ENCODE peak calls at places on chromosome 5, in nine cellular contexts. One of them, this sample, is unnamed.

GRCh38 chr5:67746103-67746502 is 469.5 kb upstream of the PIK3R1 start:
- DNase-seq in AG04449: no peak
- DNase-seq in bronchial epithelial cell: no peak
- DNase-seq in A549: no peak
- DNase-seq in CD8-positive, alpha-beta T cell: no peak
- DNase-seq in lower leg skin: no peak
- DNase-seq in heart left ventricle: no peak
- DNase-seq in adrenal gland: no peak
- DNase-seq in MM.1S: no peak
- DNase-seq in this sample: no peak

GRCh38 chr5:15002183-15002582 is 130.6 kb upstream of the ANKH start:
- DNase-seq in AG04449: no peak
- DNase-seq in bronchial epithelial cell: no peak
- DNase-seq in A549: no peak
- DNase-seq in CD8-positive, alpha-beta T cell: no peak
- DNase-seq in lower leg skin: no peak
- DNase-seq in heart left ventricle: no peak
- DNase-seq in adrenal gland: no peak
- DNase-seq in MM.1S: no peak
- DNase-seq in this sample: no peak

GRCh38 chr5:56516936-56517521 is 283.9 kb upstream of the ANKRD55 start:
- DNase-seq in AG04449: no peak
- DNase-seq in bronchial epithelial cell: peak; percentile 70
- DNase-seq in A549: no peak
- DNase-seq in CD8-positive, alpha-beta T cell: no peak
- DNase-seq in lower leg skin: no peak
- DNase-seq in heart left ventricle: peak; percentile 31
- DNase-seq in adrenal gland: peak; percentile 73
- DNase-seq in MM.1S: no peak
- DNase-seq in this sample: no peak

GRCh38 chr5:59067976-59068651 is 485.2 kb downstream of the RAB3C start:
- DNase-seq in AG04449: no peak
- DNase-seq in bronchial epithelial cell: no peak
- DNase-seq in A549: no peak
- DNase-seq in CD8-positive, alpha-beta T cell: no peak
- DNase-seq in lower leg skin: no peak
- DNase-seq in heart left ventricle: no peak
- DNase-seq in adrenal gland: no peak
- DNase-seq in MM.1S: no peak
- DNase-seq in this sample: no peak

GRCh38 chr5:98458004-98458403 is 315.5 kb upstream of the RGMB start:
- DNase-seq in AG04449: peak; percentile 76
- DNase-seq in bronchial epithelial cell: no peak
- DNase-seq in A549: no peak
- DNase-seq in CD8-positive, alpha-beta T cell: no peak
- DNase-seq in lower leg skin: no peak
- DNase-seq in heart left ventricle: no peak
- DNase-seq in adrenal gland: no peak
- DNase-seq in MM.1S: no peak
- DNase-seq in this sample: no peak

GRCh38 chr5:147805030-147805454 is 22.5 kb upstream of the JAKMIP2 start:
- DNase-seq in AG04449: no peak
- DNase-seq in bronchial epithelial cell: peak; percentile 81
- DNase-seq in A549: no peak
- DNase-seq in CD8-positive, alpha-beta T cell: peak; percentile 18
- DNase-seq in lower leg skin: no peak
- DNase-seq in heart left ventricle: peak; percentile 21
- DNase-seq in adrenal gland: no peak
- DNase-seq in MM.1S: peak; percentile 92
- DNase-seq in this sample: no peak

GRCh38 chr5:17838506-17838905 is 204.2 kb downstream of the TAF11L14 start:
- DNase-seq in AG04449: no peak
- DNase-seq in bronchial epithelial cell: peak; percentile 16
- DNase-seq in A549: no peak
- DNase-seq in CD8-positive, alpha-beta T cell: no peak
- DNase-seq in lower leg skin: no peak
- DNase-seq in heart left ventricle: no peak
- DNase-seq in adrenal gland: no peak
- DNase-seq in MM.1S: no peak
- DNase-seq in this sample: peak; percentile 23

GRCh38 chr5:107516452-107517184 is 154.1 kb downstream of the EFNA5 start:
- DNase-seq in AG04449: peak; percentile 12
- DNase-seq in bronchial epithelial cell: no peak
- DNase-seq in A549: no peak
- DNase-seq in CD8-positive, alpha-beta T cell: no peak
- DNase-seq in lower leg skin: no peak
- DNase-seq in heart left ventricle: no peak
- DNase-seq in adrenal gland: no peak
- DNase-seq in MM.1S: no peak
- DNase-seq in this sample: no peak

GRCh38 chr5:82364497-82364896 is 86.3 kb upstream of the RPS23 start:
- DNase-seq in AG04449: peak; percentile 34
- DNase-seq in bronchial epithelial cell: peak; percentile 71
- DNase-seq in A549: no peak
- DNase-seq in CD8-positive, alpha-beta T cell: no peak
- DNase-seq in lower leg skin: no peak
- DNase-seq in heart left ventricle: no peak
- DNase-seq in adrenal gland: no peak
- DNase-seq in MM.1S: no peak
- DNase-seq in this sample: no peak

GRCh38 chr5:112004867-112005532 is 248.0 kb upstream of the NREP start:
- DNase-seq in AG04449: no peak
- DNase-seq in bronchial epithelial cell: peak; percentile 65
- DNase-seq in A549: no peak
- DNase-seq in CD8-positive, alpha-beta T cell: no peak
- DNase-seq in lower leg skin: no peak
- DNase-seq in heart left ventricle: no peak
- DNase-seq in adrenal gland: no peak
- DNase-seq in MM.1S: no peak
- DNase-seq in this sample: no peak

GRCh38 chr5:61362796-61363364 is 30.8 kb downstream of the ZSWIM6 start:
- DNase-seq in AG04449: no peak
- DNase-seq in bronchial epithelial cell: no peak
- DNase-seq in A549: no peak
- DNase-seq in CD8-positive, alpha-beta T cell: no peak
- DNase-seq in lower leg skin: no peak
- DNase-seq in heart left ventricle: no peak
- DNase-seq in adrenal gland: no peak
- DNase-seq in MM.1S: no peak
- DNase-seq in this sample: no peak

GRCh38 chr5:145495171-145495570 is 340.0 kb downstream of the PRELID2 start:
- DNase-seq in AG04449: no peak
- DNase-seq in bronchial epithelial cell: no peak
- DNase-seq in A549: no peak
- DNase-seq in CD8-positive, alpha-beta T cell: no peak
- DNase-seq in lower leg skin: no peak
- DNase-seq in heart left ventricle: no peak
- DNase-seq in adrenal gland: no peak
- DNase-seq in MM.1S: no peak
- DNase-seq in this sample: no peak

GRCh38 chr5:3359642-3360041 is 236.0 kb upstream of the IRX1 start:
- DNase-seq in AG04449: no peak
- DNase-seq in bronchial epithelial cell: no peak
- DNase-seq in A549: no peak
- DNase-seq in CD8-positive, alpha-beta T cell: no peak
- DNase-seq in lower leg skin: peak; percentile 31
- DNase-seq in heart left ventricle: peak; percentile 2
- DNase-seq in adrenal gland: no peak
- DNase-seq in MM.1S: peak; percentile 39
- DNase-seq in this sample: no peak

GRCh38 chr5:144125163-144125726 is 45.2 kb downstream of the YIPF5 start:
- DNase-seq in AG04449: peak; percentile 33
- DNase-seq in bronchial epithelial cell: peak; percentile 32
- DNase-seq in A549: no peak
- DNase-seq in CD8-positive, alpha-beta T cell: no peak
- DNase-seq in lower leg skin: no peak
- DNase-seq in heart left ventricle: no peak
- DNase-seq in adrenal gland: no peak
- DNase-seq in MM.1S: no peak
- DNase-seq in this sample: no peak

GRCh38 chr5:60404171-60404570 is 295.8 kb downstream of the DEPDC1B start:
- DNase-seq in AG04449: no peak
- DNase-seq in bronchial epithelial cell: peak; percentile 25
- DNase-seq in A549: no peak
- DNase-seq in CD8-positive, alpha-beta T cell: no peak
- DNase-seq in lower leg skin: no peak
- DNase-seq in heart left ventricle: no peak
- DNase-seq in adrenal gland: no peak
- DNase-seq in MM.1S: no peak
- DNase-seq in this sample: no peak

GRCh38 chr5:107257885-107258520 is 412.7 kb downstream of the EFNA5 start:
- DNase-seq in AG04449: no peak
- DNase-seq in bronchial epithelial cell: peak; percentile 72
- DNase-seq in A549: no peak
- DNase-seq in CD8-positive, alpha-beta T cell: no peak
- DNase-seq in lower leg skin: no peak
- DNase-seq in heart left ventricle: no peak
- DNase-seq in adrenal gland: no peak
- DNase-seq in MM.1S: peak; percentile 44
- DNase-seq in this sample: no peak

GRCh38 chr5:77426670-77427069 is 65.4 kb downstream of the WDR41 start:
- DNase-seq in AG04449: no peak
- DNase-seq in bronchial epithelial cell: peak; percentile 36
- DNase-seq in A549: peak; percentile 13
- DNase-seq in CD8-positive, alpha-beta T cell: no peak
- DNase-seq in lower leg skin: no peak
- DNase-seq in heart left ventricle: no peak
- DNase-seq in adrenal gland: no peak
- DNase-seq in MM.1S: no peak
- DNase-seq in this sample: no peak

GRCh38 chr5:95738069-95738468 is 6.9 kb downstream of the RHOBTB3 start:
- DNase-seq in AG04449: no peak
- DNase-seq in bronchial epithelial cell: no peak
- DNase-seq in A549: no peak
- DNase-seq in CD8-positive, alpha-beta T cell: no peak
- DNase-seq in lower leg skin: no peak
- DNase-seq in heart left ventricle: no peak
- DNase-seq in adrenal gland: no peak
- DNase-seq in MM.1S: no peak
- DNase-seq in this sample: no peak

GRCh38 chr5:107502711-107503110 is 168.0 kb downstream of the EFNA5 start:
- DNase-seq in AG04449: no peak
- DNase-seq in bronchial epithelial cell: no peak
- DNase-seq in A549: no peak
- DNase-seq in CD8-positive, alpha-beta T cell: no peak
- DNase-seq in lower leg skin: no peak
- DNase-seq in heart left ventricle: no peak
- DNase-seq in adrenal gland: no peak
- DNase-seq in MM.1S: no peak
- DNase-seq in this sample: no peak

GRCh38 chr5:58462154-58462553 is 2.3 kb upstream of the PLK2 start:
- DNase-seq in AG04449: no peak
- DNase-seq in bronchial epithelial cell: peak; percentile 83
- DNase-seq in A549: peak; percentile 37
- DNase-seq in CD8-positive, alpha-beta T cell: no peak
- DNase-seq in lower leg skin: no peak
- DNase-seq in heart left ventricle: no peak
- DNase-seq in adrenal gland: no peak
- DNase-seq in MM.1S: peak; percentile 60
- DNase-seq in this sample: no peak

GRCh38 chr5:164207646-164208045 is 702.2 kb downstream of the MAT2B start:
- DNase-seq in AG04449: no peak
- DNase-seq in bronchial epithelial cell: no peak
- DNase-seq in A549: no peak
- DNase-seq in CD8-positive, alpha-beta T cell: no peak
- DNase-seq in lower leg skin: no peak
- DNase-seq in heart left ventricle: no peak
- DNase-seq in adrenal gland: no peak
- DNase-seq in MM.1S: no peak
- DNase-seq in this sample: no peak

GRCh38 chr5:16549491-16550233 is 67.1 kb downstream of the RETREG1 start:
- DNase-seq in AG04449: peak; percentile 50
- DNase-seq in bronchial epithelial cell: no peak
- DNase-seq in A549: no peak
- DNase-seq in CD8-positive, alpha-beta T cell: no peak
- DNase-seq in lower leg skin: no peak
- DNase-seq in heart left ventricle: no peak
- DNase-seq in adrenal gland: no peak
- DNase-seq in MM.1S: no peak
- DNase-seq in this sample: no peak

GRCh38 chr5:141392429-141393198 is at the start of gene PCDHGA8:
- DNase-seq in AG04449: no peak
- DNase-seq in bronchial epithelial cell: no peak
- DNase-seq in A549: no peak
- DNase-seq in CD8-positive, alpha-beta T cell: no peak
- DNase-seq in lower leg skin: no peak
- DNase-seq in heart left ventricle: no peak
- DNase-seq in adrenal gland: no peak
- DNase-seq in MM.1S: peak; percentile 57
- DNase-seq in this sample: no peak
- TF ChIP-seq CTCF in AG04449: no peak
- TF ChIP-seq CTCF in bronchial epithelial cell: no peak
- TF ChIP-seq CTCF in A549: no peak
- TF ChIP-seq CTCF in CD8-positive, alpha-beta T cell: no peak
- TF ChIP-seq CTCF in lower leg skin: no peak
- TF ChIP-seq CTCF in heart left ventricle: peak; percentile 31
- TF ChIP-seq CTCF in adrenal gland: no peak
- TF ChIP-seq CTCF in MM.1S: peak; percentile 52
- TF ChIP-seq CTCF in this sample: peak; percentile 9

GRCh38 chr5:113660848-113661247 is 147.4 kb downstream of the YTHDC2 start:
- DNase-seq in AG04449: no peak
- DNase-seq in bronchial epithelial cell: no peak
- DNase-seq in A549: no peak
- DNase-seq in CD8-positive, alpha-beta T cell: no peak
- DNase-seq in lower leg skin: no peak
- DNase-seq in heart left ventricle: no peak
- DNase-seq in adrenal gland: no peak
- DNase-seq in MM.1S: no peak
- DNase-seq in this sample: no peak

GRCh38 chr5:113663879-113664278 is 150.4 kb downstream of the YTHDC2 start:
- DNase-seq in AG04449: no peak
- DNase-seq in bronchial epithelial cell: peak; percentile 12
- DNase-seq in A549: peak; percentile 6
- DNase-seq in CD8-positive, alpha-beta T cell: peak; percentile 13
- DNase-seq in lower leg skin: no peak
- DNase-seq in heart left ventricle: no peak
- DNase-seq in adrenal gland: peak; percentile 69
- DNase-seq in MM.1S: peak; percentile 50
- DNase-seq in this sample: no peak
- H3K4me3 ChIP-seq in AG04449: no peak overlapping the region
- H3K4me3 ChIP-seq in bronchial epithelial cell: no peak overlapping the region
- H3K4me3 ChIP-seq in A549: no peak overlapping the region
- H3K4me3 ChIP-seq in CD8-positive, alpha-beta T cell: no peak overlapping the region
- H3K4me3 ChIP-seq in lower leg skin: no peak overlapping the region
- H3K4me3 ChIP-seq in heart left ventricle: no peak overlapping the region
- H3K4me3 ChIP-seq in adrenal gland: no peak overlapping the region
- H3K4me3 ChIP-seq in MM.1S: no peak overlapping the region
- H3K4me3 ChIP-seq in this sample: no peak overlapping the region

GRCh38 chr5:34501840-34502239 is 154.3 kb upstream of the RAI14 start:
- DNase-seq in AG04449: no peak
- DNase-seq in bronchial epithelial cell: no peak
- DNase-seq in A549: no peak
- DNase-seq in CD8-positive, alpha-beta T cell: no peak
- DNase-seq in lower leg skin: no peak
- DNase-seq in heart left ventricle: no peak
- DNase-seq in adrenal gland: no peak
- DNase-seq in MM.1S: no peak
- DNase-seq in this sample: no peak
- TF ChIP-seq CTCF in AG04449: no peak
- TF ChIP-seq CTCF in bronchial epithelial cell: no peak
- TF ChIP-seq CTCF in A549: no peak
- TF ChIP-seq CTCF in CD8-positive, alpha-beta T cell: no peak
- TF ChIP-seq CTCF in lower leg skin: no peak
- TF ChIP-seq CTCF in heart left ventricle: no peak
- TF ChIP-seq CTCF in adrenal gland: no peak
- TF ChIP-seq CTCF in MM.1S: no peak
- TF ChIP-seq CTCF in this sample: no peak

GRCh38 chr5:11363779-11364178 is 540.5 kb downstream of the CTNND2 start:
- DNase-seq in AG04449: no peak
- DNase-seq in bronchial epithelial cell: no peak
- DNase-seq in A549: no peak
- DNase-seq in CD8-positive, alpha-beta T cell: no peak
- DNase-seq in lower leg skin: no peak
- DNase-seq in heart left ventricle: no peak
- DNase-seq in adrenal gland: no peak
- DNase-seq in MM.1S: no peak
- DNase-seq in this sample: no peak
- H3K4me3 ChIP-seq in AG04449: no peak overlapping the region
- H3K4me3 ChIP-seq in bronchial epithelial cell: no peak overlapping the region
- H3K4me3 ChIP-seq in A549: no peak overlapping the region
- H3K4me3 ChIP-seq in CD8-positive, alpha-beta T cell: no peak overlapping the region
- H3K4me3 ChIP-seq in lower leg skin: no peak overlapping the region
- H3K4me3 ChIP-seq in heart left ventricle: no peak overlapping the region
- H3K4me3 ChIP-seq in adrenal gland: no peak overlapping the region
- H3K4me3 ChIP-seq in MM.1S: no peak overlapping the region
- H3K4me3 ChIP-seq in this sample: no peak overlapping the region

This sample was measured in retinal pigment epithelial cell.